ENCODE peak calls at places on chromosomes 4 and X, in eight cellular contexts. D, C, T, F, B, N, J and X are unnamed samples.

GRCh38 chrX:7062276-7062675 is 85.2 kb upstream of the STS start:
- DNase-seq in T (peak; percentile 56), B (no peak), J (no peak), F (no peak), D (no peak), N (no peak), C (peak; percentile 6), X (no peak)

GRCh38 chr4:173301518-173302201 is 32.5 kb downstream of the HMGB2 start:
- DNase-seq in J (no peak), N (peak; percentile 26), D (no peak), B (no peak), T (peak; percentile 66), F (no peak), C (peak; percentile 45), X (peak; percentile 29)

GRCh38 chr4:120873554-120873953 is 49.0 kb downstream of the PRDM5 start:
- DNase-seq in J (no peak), C (no peak), N (no peak), B (no peak), F (no peak), D (no peak), T (no peak), X (no peak)

GRCh38 chr4:119692001-119692400 is 63.4 kb upstream of the PDE5A start:
- DNase-seq in J (no peak), B (no peak), D (no peak), T (peak; percentile 31), F (no peak), C (no peak), N (no peak), X (no peak)

GRCh38 chr4:110058677-110059076 is 139.7 kb downstream of the ELOVL6 start:
- DNase-seq in B (peak; percentile 15), C (no peak), F (no peak), J (no peak), D (no peak), T (no peak), N (no peak), X (no peak)

GRCh38 chr4:78219825-78220224 is 162.7 kb downstream of the FRAS1 start:
- DNase-seq in T (no peak), D (no peak), C (no peak), B (no peak), F (no peak), J (no peak), N (no peak), X (no peak)

GRCh38 chr4:105140684-105141490 is 5.8 kb upstream of the TET2 start:
- DNase-seq in C (peak; percentile 62), N (no peak), F (no peak), T (peak; percentile 52), B (no peak), J (no peak), D (no peak), X (no peak)

GRCh38 chr4:74112399-74113090 is 13.6 kb upstream of the CXCL2 start:
- DNase-seq in J (no peak), C (peak; percentile 47), N (no peak), D (no peak), T (peak; percentile 68), B (no peak), F (no peak), X (no peak)

GRCh38 chr4:154707877-154708276 is 35.9 kb upstream of the LRAT start:
- DNase-seq in T (no peak), J (no peak), F (no peak), B (no peak), D (no peak), N (no peak), C (peak; percentile 13), X (no peak)

GRCh38 chrX:13167444-13168207 is 123.2 kb upstream of the FAM9C start:
- DNase-seq in T (peak; percentile 60), J (no peak), N (peak; percentile 18), C (peak; percentile 11), B (no peak), D (no peak), F (no peak), X (peak; percentile 21)

GRCh38 chrX:1401611-1402430 is 9.9 kb upstream of the SLC25A6 start:
- DNase-seq in D (peak; percentile 15), T (no peak), N (no peak), C (no peak), B (no peak), F (no peak), J (no peak), X (no peak)

GRCh38 chr4:147059064-147059731 is 113.5 kb upstream of the TTC29 start:
- DNase-seq in N (no peak), D (no peak), C (no peak), F (no peak), T (no peak), B (no peak), J (no peak), X (no peak)

GRCh38 chr4:5238106-5238505 is 186.8 kb downstream of the STK32B start:
- DNase-seq in D (no peak), F (peak; percentile 17), N (no peak), T (no peak), B (no peak), J (no peak), C (no peak), X (peak; percentile 41)

GRCh38 chrX:3268804-3269203 is 77.6 kb downstream of the MXRA5 start:
- DNase-seq in J (no peak), C (peak; percentile 67), D (no peak), T (no peak), B (no peak), F (no peak), N (no peak), X (peak; percentile 62)

GRCh38 chrX:137430301-137430700 is 135.6 kb upstream of the ZIC3 start:
- DNase-seq in T (no peak), B (no peak), D (no peak), F (no peak), C (no peak), N (no peak), J (no peak), X (no peak)
- TF ChIP-seq CTCF in T (no peak), B (no peak), D (no peak), F (no peak), C (no peak), N (no peak), J (no peak), X (no peak)

GRCh38 chrX:131397891-131398290 is 108.8 kb upstream of the IGSF1 start:
- DNase-seq in N (no peak), B (no peak), D (no peak), C (no peak), F (no peak), J (no peak), T (no peak), X (no peak)
- TF ChIP-seq CTCF in N (no peak), B (no peak), D (no peak), C (no peak), F (no peak), J (no peak), T (no peak), X (no peak)

DNA sequence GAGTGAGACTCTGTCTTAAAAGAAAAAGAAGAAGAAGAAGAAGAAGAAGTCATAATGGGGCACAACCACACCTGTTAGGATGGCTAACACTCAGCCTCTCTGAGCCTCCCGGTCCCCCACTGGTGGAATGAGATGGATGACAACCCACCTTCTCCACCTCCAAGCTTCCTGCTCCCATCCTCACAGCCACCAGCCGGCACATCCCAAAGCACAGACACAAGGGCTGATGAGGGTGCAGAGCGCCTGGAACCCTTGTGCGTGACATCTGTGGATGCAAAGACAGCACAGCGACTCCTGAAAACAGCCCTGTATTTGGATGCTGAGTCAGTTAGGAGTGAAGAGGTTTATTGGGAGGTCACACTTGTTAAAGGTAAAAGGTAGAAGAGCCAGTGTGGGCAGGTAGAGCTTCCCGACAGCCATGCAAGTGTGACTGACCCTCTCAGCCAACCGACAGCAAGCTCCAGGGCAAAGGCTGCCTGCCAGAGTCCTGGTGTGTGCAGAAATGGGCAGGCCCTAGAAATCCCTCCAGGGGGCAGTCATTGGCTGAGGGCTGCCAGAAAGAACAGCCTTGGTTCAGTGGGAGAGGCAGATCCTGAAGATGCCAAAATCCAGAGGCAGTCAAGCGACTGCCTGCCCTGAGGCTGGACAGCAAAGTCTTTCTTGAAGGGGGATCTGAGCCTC is 26.6 kb upstream of the MAN2B2 start:
- DNase-seq in N (peak; percentile 40), J (no peak), B (no peak), D (no peak), C (peak; percentile 62), F (no peak), T (peak; percentile 72), X (no peak)
- TF ChIP-seq CTCF in N (peak; percentile 5), J (no peak), B (no peak), D (no peak), C (peak; percentile 36), F (no peak), T (peak; percentile 67), X (peak; percentile 45)

DNA sequence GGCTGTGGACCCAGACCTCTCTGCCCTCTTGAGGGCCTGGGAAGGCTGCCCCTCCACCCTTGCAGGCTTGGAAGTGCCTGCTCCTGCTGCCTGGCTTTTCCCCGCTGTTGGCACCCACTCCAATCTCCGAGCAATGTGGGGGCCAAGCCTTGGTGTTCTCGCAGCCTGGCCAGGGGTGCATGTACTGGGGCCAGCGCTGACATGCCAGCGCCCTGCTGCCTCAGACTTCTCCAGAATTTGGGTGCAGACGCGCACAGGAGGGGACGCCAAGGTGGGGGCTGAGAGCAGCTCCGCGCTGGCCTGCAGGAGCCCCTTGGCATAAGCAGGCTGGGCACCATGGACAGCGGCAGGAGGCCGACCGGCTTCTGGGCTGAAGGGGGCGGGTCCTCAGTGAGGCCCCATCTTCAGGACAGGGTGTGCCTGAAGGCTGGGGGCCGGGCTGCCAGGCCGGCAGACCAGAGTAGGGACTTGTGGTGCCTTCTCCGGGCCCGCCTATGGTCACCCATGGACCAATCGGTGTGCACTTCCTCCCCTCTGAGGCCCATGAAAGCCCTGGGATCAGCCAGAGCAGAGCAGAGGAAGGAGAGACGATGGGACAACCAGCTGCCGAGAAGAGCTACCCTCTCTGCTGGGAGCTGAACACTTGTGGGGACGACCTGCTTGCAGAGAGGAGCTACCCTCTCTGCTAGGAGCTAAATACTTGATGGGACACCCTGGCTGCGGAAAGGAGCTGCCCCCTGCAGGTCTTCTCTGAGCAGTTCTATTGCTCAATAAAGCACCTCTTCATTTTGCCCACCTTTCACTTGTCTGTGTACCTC is 118.3 kb downstream of the DNAAF6 start:
- DNase-seq in J (no peak), F (peak; percentile 16), D (peak; percentile 60), B (no peak), T (peak; percentile 36), C (peak; percentile 12), N (no peak), X (no peak)
- TF ChIP-seq CTCF in J (no peak), F (no peak), D (no peak), B (no peak), T (peak; percentile 52), C (no peak), N (no peak), X (peak; percentile 13)

DNA sequence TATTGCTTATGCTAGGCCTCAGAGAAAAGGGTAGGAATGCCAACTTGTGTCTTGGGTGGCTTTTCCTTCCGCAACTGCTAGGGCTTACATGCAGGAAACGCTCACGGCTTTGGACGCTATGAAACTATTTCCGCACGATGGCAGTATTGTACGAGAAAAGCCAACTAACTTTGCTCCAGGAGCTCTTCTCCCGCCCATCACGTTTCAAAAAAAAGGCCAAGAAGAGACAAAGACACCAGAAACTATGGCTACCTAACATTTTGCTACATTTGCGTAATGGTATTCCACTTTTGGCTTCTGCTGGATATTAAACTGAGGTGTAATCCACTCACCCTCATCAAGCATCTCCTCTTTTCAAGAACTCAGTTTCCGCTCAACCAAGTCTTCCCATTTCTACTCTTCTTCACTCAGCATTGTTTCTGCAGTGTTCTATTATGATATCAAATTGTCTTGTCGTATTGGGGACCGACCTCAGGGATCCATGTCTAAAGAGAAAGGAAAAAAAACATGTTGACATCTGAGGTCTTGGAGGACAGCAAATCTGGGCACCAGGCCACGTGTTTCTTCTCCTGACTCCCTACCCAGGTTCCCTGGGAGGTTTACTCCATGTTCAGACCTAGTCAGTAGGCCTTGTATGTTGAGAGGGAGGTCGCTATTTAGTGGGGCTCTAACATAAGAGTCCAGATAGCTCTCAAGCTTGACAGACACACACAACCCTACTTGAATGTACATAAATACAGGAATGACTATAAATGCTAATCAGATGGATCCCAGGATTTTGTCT is 239.4 kb upstream of the STK26 start:
- DNase-seq in C (peak; percentile 94), F (peak; percentile 78), J (peak; percentile 26), N (peak; percentile 85), T (no peak), D (peak; percentile 82), B (no peak), X (no peak)
- TF ChIP-seq CTCF in C (peak; percentile 54), F (peak; percentile 44), J (peak; percentile 35), N (no peak), T (no peak), D (peak; percentile 75), B (no peak), X (no peak)